ENCODE peak calls at places on chromosome 6, in five cellular contexts. P, V, J, G and K are unnamed samples.

GRCh38 chr6:101534386-101534785 is 140.9 kb downstream of the GRIK2 start:
- DNase-seq in P (no peak), V (no peak), J (no peak), G (no peak), K (no peak)

GRCh38 chr6:21193790-21194189 is 399.8 kb upstream of the SOX4 start:
- DNase-seq in P (no peak), V (no peak), G (no peak), J (no peak), K (no peak)

GRCh38 chr6:166341464-166341863 is 881 bp downstream of the SFT2D1 start:
- DNase-seq in G (no peak), V (no peak), J (no peak), P (no peak), K (no peak)

GRCh38 chr6:152096863-152097496 is 289.5 kb downstream of the ESR1 start:
- DNase-seq in V (no peak), G (no peak), P (no peak), J (no peak), K (no peak)

GRCh38 chr6:39887692-39888450 is 46.4 kb downstream of the MOCS1 start:
- DNase-seq in P (no peak), G (peak; percentile 38), J (no peak), V (peak; percentile 84), K (no peak)

GRCh38 chr6:41780623-41781301 is at the start of gene PRICKLE4:
- DNase-seq in P (no peak), J (no peak), G (peak; percentile 59), V (peak; percentile 42), K (peak; percentile 61)

GRCh38 chr6:158361961-158362634 is 49.8 kb downstream of the TULP4 start:
- DNase-seq in G (no peak), V (no peak), J (no peak), P (no peak), K (no peak)

GRCh38 chr6:105739764-105740163 is 336.9 kb upstream of the PREP start:
- DNase-seq in V (no peak), J (no peak), P (no peak), G (no peak), K (no peak)

GRCh38 chr6:22880686-22881433 is 311.5 kb downstream of the HDGFL1 start:
- DNase-seq in G (no peak), P (no peak), J (no peak), V (no peak), K (no peak)

GRCh38 chr6:158050955-158051354 is 69.3 kb downstream of the SYNJ2 start:
- DNase-seq in V (no peak), P (no peak), G (no peak), J (no peak), K (no peak)

GRCh38 chr6:52595000-52595795 is 18.3 kb upstream of the TRAM2 start:
- DNase-seq in P (no peak), V (peak; percentile 67), J (no peak), G (peak; percentile 56), K (no peak)